ENCODE peak calls at places on chromosomes 3 and 15, in nine cellular contexts. O is skeletal muscle cell; L is activated T-cell treated with anti-CD3 and anti-CD28 coated beads, Interleukin-2, amount 50 U/mL, for 72 hours; T is A172; R is sciatic nerve; Y is heart right ventricle; Q is GM19239; X is stimulated activated CD8-positive, alpha-beta memory T cell treated with anti-CD3 and anti-CD28 coated beads, Interleukin-12 subunit alpha, Interleukin-12 subunit beta, amount 100 ng/mL, for 4 hours; J is amniotic stem cell. V is an unnamed sample.

GRCh38 chr15:78097667-78098066 is 5.3 kb downstream of the SH2D7 start:
- DNase-seq in T (no peak), J (no peak), R (peak), X (no peak), Q (no peak), L (no peak), O (no peak), Y (no peak), V (no peak)

GRCh38 chr15:32682569-32682968 is 35.2 kb upstream of the GREM1 start:
- DNase-seq in O (peak), X (no peak), Q (no peak), T (peak), L (no peak), J (peak), R (no peak), Y (no peak), V (no peak)

GRCh38 chr3:188270423-188270972 is 116.5 kb downstream of the LPP start:
- DNase-seq in X (no peak), J (peak), O (peak), Y (no peak), Q (no peak), T (peak), R (no peak), L (no peak), V (no peak)

GRCh38 chr3:44845528-44846520 is 15.9 kb upstream of the TMEM42 start:
- DNase-seq in Y (no peak), X (no peak), J (no peak), R (no peak), L (no peak), O (peak), T (peak), Q (no peak), V (no peak)

GRCh38 chr3:182980204-182981037 is at the start of gene DCUN1D1:
- DNase-seq in O (peak), J (peak), R (peak), L (peak), Y (peak), Q (peak), T (peak), X (peak), V (peak)

GRCh38 chr3:154932633-154933032 is 147.5 kb upstream of the MME start:
- DNase-seq in O (no peak), X (no peak), R (no peak), Y (no peak), J (no peak), Q (no peak), T (no peak), L (no peak), V (no peak)

GRCh38 chr15:66777596-66778313 is 75.7 kb downstream of the SMAD6 start:
- DNase-seq in O (no peak), X (no peak), L (no peak), Q (no peak), R (no peak), T (no peak), J (no peak), Y (no peak), V (no peak)

GRCh38 chr15:80832676-80833075 is 53.5 kb downstream of the CEMIP start:
- DNase-seq in L (no peak), O (no peak), Y (no peak), R (no peak), J (no peak), X (no peak), T (no peak), Q (no peak), V (no peak)

GRCh38 chr15:78938608-78939488 is 6.0 kb downstream of the CTSH start:
- DNase-seq in Q (peak), J (no peak), Y (no peak), R (no peak), X (no peak), T (no peak), L (no peak), O (no peak), V (no peak)

GRCh38 chr15:58357529-58358476 is 74.0 kb upstream of the LIPC start:
- DNase-seq in O (no peak), J (no peak), Q (no peak), T (no peak), R (no peak), L (peak), X (no peak), Y (no peak), V (no peak)

GRCh38 chr3:70832035-70832795 is 519.8 kb upstream of the MDFIC2 start:
- DNase-seq in R (no peak), Q (no peak), L (no peak), Y (peak), O (peak), J (no peak), T (peak), X (no peak), V (no peak)

GRCh38 chr3:125072310-125072709 is 16.5 kb upstream of the HEG1 start:
- DNase-seq in L (no peak), T (no peak), Q (no peak), R (no peak), J (no peak), O (no peak), X (no peak), Y (no peak), V (no peak)

GRCh38 chr3:14418670-14419250 is 16.4 kb downstream of the SLC6A6 start:
- DNase-seq in J (no peak), X (no peak), T (no peak), L (no peak), R (no peak), Q (no peak), Y (no peak), O (no peak), V (no peak)

GRCh38 chr3:14000556-14000955 is 120.7 kb upstream of the WNT7A start:
- DNase-seq in L (no peak), J (no peak), Y (no peak), R (no peak), O (no peak), T (no peak), X (no peak), Q (no peak), V (no peak)

GRCh38 chr15:31396881-31397560 is 70.4 kb downstream of the KLF13 start:
- DNase-seq in X (no peak), O (peak), J (no peak), T (peak), Y (peak), L (no peak), R (peak), Q (no peak), V (no peak)

GRCh38 chr3:10998542-10998941 is 6.0 kb downstream of the SLC6A1 start:
- DNase-seq in R (no peak), L (no peak), Y (no peak), Q (no peak), J (no peak), X (no peak), T (no peak), O (no peak), V (no peak)

GRCh38 chr3:70861855-70862254 is 549.4 kb upstream of the MDFIC2 start:
- DNase-seq in J (no peak), R (no peak), X (no peak), O (peak), Y (no peak), Q (no peak), L (no peak), T (no peak), V (no peak)

GRCh38 chr3:43316783-43317460 is 30.6 kb downstream of the SNRK start:
- DNase-seq in X (no peak), Y (no peak), R (no peak), T (no peak), L (no peak), J (no peak), O (no peak), Q (no peak), V (no peak)

GRCh38 chr15:90009301-90010063 is 8.4 kb downstream of the ZNF710 start:
- DNase-seq in O (no peak), R (no peak), Q (no peak), T (no peak), X (no peak), L (no peak), Y (no peak), J (no peak), V (no peak)

GRCh38 chr3:12869025-12869695 is 27.8 kb upstream of the RPL32 start:
- DNase-seq in R (no peak), X (peak), O (no peak), T (no peak), L (peak), Y (peak), J (no peak), Q (peak), V (peak)

GRCh38 chr15:77550275-77551251 is 82.1 kb downstream of the LINGO1 start:
- DNase-seq in J (no peak), Y (no peak), Q (no peak), L (no peak), X (no peak), T (peak), O (no peak), R (no peak), V (no peak)

GRCh38 chr3:65785065-65785645 is 253.6 kb downstream of the MAGI1 start:
- DNase-seq in L (no peak), O (peak), Y (no peak), J (peak), R (no peak), Q (no peak), T (peak), X (no peak), V (no peak)

GRCh38 chr15:47332481-47332880 is 384.8 kb upstream of the SEMA6D start:
- DNase-seq in J (no peak), T (no peak), O (no peak), Q (no peak), X (no peak), R (no peak), Y (no peak), L (no peak), V (no peak)

GRCh38 chr3:171427771-171428320 is 32.4 kb downstream of the TNIK start:
- DNase-seq in R (no peak), Q (no peak), Y (no peak), L (no peak), T (no peak), X (no peak), J (no peak), O (no peak), V (no peak)

GRCh38 chr3:71672302-71672701 is 52.9 kb downstream of the EIF4E3 start:
- DNase-seq in J (no peak), O (no peak), R (no peak), Q (no peak), Y (no peak), T (no peak), X (no peak), L (no peak), V (no peak)

GRCh38 chr3:14304101-14305045 is 98.0 kb upstream of the SLC6A6 start:
- DNase-seq in J (no peak), T (no peak), L (no peak), X (no peak), O (no peak), Q (no peak), Y (no peak), R (no peak), V (no peak)

GRCh38 chr3:7847021-7847420 is 654.6 kb upstream of the LMCD1 start:
- DNase-seq in R (no peak), J (no peak), O (no peak), Y (no peak), T (no peak), Q (no peak), L (no peak), X (no peak), V (no peak)

GRCh38 chr15:80706161-80706560 is 11.1 kb downstream of the ABHD17C start:
- DNase-seq in O (no peak), X (no peak), Y (no peak), Q (no peak), T (no peak), R (no peak), L (no peak), J (no peak), V (no peak)

GRCh38 chr15:62068071-62068786 is 1.5 kb downstream of the C2CD4A start:
- DNase-seq in R (peak), O (no peak), Y (peak), Q (no peak), L (peak), J (no peak), T (peak), X (peak), V (peak)

GRCh38 chr15:76060098-76060989 is 559 bp downstream of the TMEM266 start:
- DNase-seq in L (peak), T (no peak), Q (no peak), O (no peak), J (no peak), R (no peak), Y (no peak), X (no peak), V (peak)

GRCh38 chr3:132549890-132550578 is 47.0 kb upstream of the ACKR4 start:
- DNase-seq in O (peak), T (peak), Q (no peak), J (peak), Y (no peak), L (no peak), X (no peak), R (no peak), V (no peak)

GRCh38 chr3:141074529-141074928 is 23.4 kb downstream of the SPSB4 start:
- DNase-seq in Q (no peak), T (no peak), L (no peak), R (no peak), Y (no peak), J (no peak), X (no peak), O (no peak), V (no peak)

GRCh38 chr15:94075349-94075748 is 156.0 kb upstream of the MCTP2 start:
- DNase-seq in O (peak), Q (no peak), R (peak), L (no peak), J (no peak), Y (peak), T (no peak), X (no peak), V (no peak)

GRCh38 chr3:46849686-46850467 is 13.4 kb downstream of the MYL3 start:
- DNase-seq in O (no peak), Q (no peak), J (no peak), X (no peak), L (no peak), R (no peak), T (no peak), Y (no peak), V (no peak)

GRCh38 chr15:34609658-34610057 is 26.2 kb upstream of the GOLGA8B start:
- DNase-seq in R (no peak), L (peak), O (no peak), Q (no peak), X (no peak), Y (no peak), J (no peak), T (no peak), V (no peak)